ENCODE peak calls at places on chromosomes 16 and 17, in ten cellular contexts. U is kidney epithelial cell, P is brain microvascular endothelial cell, T is cardiac fibroblast, M is D721Med, B is WTC11, L is heart left ventricle, Z is SK-N-SH, K is stomach, C is glutamatergic neuron. N is an unnamed sample.

GRCh38 chr17:17890773-17891759 is 54.3 kb upstream of the SREBF1 start:
- DNase-seq in K (peak), L (no peak), T (peak), U (no peak), C (peak), Z (peak), M (peak), P (peak), B (peak), N (peak)

GRCh38 chr16:1181715-1182671 is 29.1 kb downstream of the CACNA1H start:
- DNase-seq in M (no peak), Z (no peak), U (peak), L (peak), B (no peak), C (no peak), P (peak), K (peak), T (peak), N (peak)

GRCh38 chr17:48626202-48626469 is at the start of gene HOXB9:
- DNase-seq in B (no peak), L (no peak), T (no peak), P (no peak), Z (no peak), K (no peak), U (no peak), M (no peak), C (no peak), N (no peak)

GRCh38 chr16:28977703-28978641 is 3.4 kb downstream of the SPNS1 start:
- DNase-seq in C (no peak), K (no peak), U (no peak), L (no peak), Z (no peak), M (no peak), T (no peak), B (peak), P (no peak), N (peak)

GRCh38 chr16:13055480-13055879 is 154.1 kb downstream of the SHISA9 start:
- DNase-seq in M (no peak), K (no peak), P (no peak), U (no peak), B (no peak), L (no peak), Z (no peak), T (no peak), C (no peak), N (no peak)

GRCh38 chr16:83231771-83232170 is 576.0 kb upstream of the HSBP1 start:
- DNase-seq in M (no peak), P (peak), Z (no peak), U (no peak), K (no peak), L (no peak), C (no peak), B (no peak), T (no peak), N (no peak)

GRCh38 chr16:65572156-65572555 is 450.3 kb upstream of the CDH11 start:
- DNase-seq in P (peak), K (no peak), L (no peak), Z (no peak), T (peak), U (peak), C (no peak), B (no peak), M (no peak), N (no peak)

GRCh38 chr16:84299734-84300440 is 5.2 kb downstream of the WFDC1 start:
- DNase-seq in U (no peak), T (no peak), P (no peak), Z (no peak), B (peak), L (no peak), K (no peak), M (no peak), C (no peak), N (no peak)

GRCh38 chr17:59618894-59619312 is 792 bp upstream of the CLTC start:
- DNase-seq in K (no peak), L (peak), B (no peak), P (no peak), Z (peak), M (no peak), C (no peak), U (peak), T (no peak), N (no peak)

GRCh38 chr16:88045820-88046303 is 94.6 kb downstream of the BANP start:
- DNase-seq in L (no peak), M (no peak), P (no peak), K (peak), C (no peak), T (no peak), B (no peak), U (no peak), Z (no peak), N (no peak)

GRCh38 chr17:47072881-47073280 is 93.8 kb upstream of the RPRML start:
- DNase-seq in B (no peak), L (no peak), M (no peak), Z (peak), P (no peak), U (no peak), C (peak), K (no peak), T (no peak), N (no peak)

GRCh38 chr17:76074390-76075363 is at the start of gene GALR2:
- DNase-seq in T (no peak), U (no peak), B (peak), C (peak), L (no peak), P (no peak), K (no peak), Z (peak), M (no peak), N (no peak)
- TF ChIP-seq CTCF in T (no peak), U (no peak), B (no peak), C (no peak), L (no peak), P (no peak), K (no peak), Z (no peak), M (no peak), N (no peak)

DNA sequence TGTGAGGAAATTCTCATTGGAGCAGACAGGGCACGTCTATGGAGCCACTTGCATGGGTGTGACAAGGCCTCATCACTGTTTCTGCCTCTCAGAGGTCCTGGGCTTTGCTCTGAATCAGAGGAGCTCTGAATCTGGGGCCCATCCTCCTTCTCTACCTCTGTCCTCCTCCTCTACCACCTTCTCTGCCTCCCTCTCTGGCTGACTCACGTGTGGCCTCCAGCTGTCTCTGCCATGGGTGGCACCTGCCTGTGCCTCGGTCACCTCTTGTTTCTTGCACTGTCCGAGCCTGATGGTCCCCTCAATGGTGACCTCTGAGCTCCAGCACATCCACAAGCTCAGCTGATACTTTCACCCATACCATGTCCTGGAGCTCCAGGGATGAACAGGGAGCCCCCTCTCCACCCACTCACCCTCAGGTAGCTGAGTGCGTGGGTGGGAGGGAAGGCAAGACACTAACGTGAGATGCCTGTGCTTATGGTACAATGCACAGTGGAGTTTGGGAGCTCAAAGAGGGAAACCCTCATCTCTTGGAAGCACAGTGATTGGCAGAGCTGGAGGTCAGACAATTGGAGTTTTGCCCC is 116.4 kb upstream of the CRHR1 start:
- DNase-seq in P (no peak), U (no peak), T (no peak), L (no peak), Z (no peak), B (no peak), C (no peak), M (no peak), K (no peak), N (no peak)
- TF ChIP-seq CTCF in P (no peak), U (no peak), T (no peak), L (no peak), Z (no peak), B (no peak), C (no peak), M (no peak), K (no peak), N (no peak)

GRCh38 chr16:53745753-53746258 is 41.9 kb downstream of the FTO start:
- DNase-seq in U (no peak), L (no peak), C (no peak), Z (no peak), B (no peak), M (no peak), K (no peak), T (peak), P (no peak), N (peak)
- TF ChIP-seq CTCF in U (peak), L (no peak), C (peak), Z (peak), B (no peak), M (no peak), K (no peak), T (peak), P (peak), N (no peak)

GRCh38 chr17:82267575-82268379 is 5.7 kb downstream of the CSNK1D start:
- DNase-seq in Z (peak), P (peak), B (no peak), M (no peak), C (no peak), K (peak), U (peak), L (peak), T (peak), N (peak)
- TF ChIP-seq CTCF in Z (peak), P (no peak), B (no peak), M (no peak), C (no peak), K (no peak), U (no peak), L (no peak), T (peak), N (no peak)

GRCh38 chr17:34398990-34399389 is 36.0 kb upstream of the CCL1 start:
- DNase-seq in B (no peak), Z (no peak), L (no peak), T (no peak), C (no peak), P (no peak), K (no peak), U (no peak), M (no peak), N (no peak)

GRCh38 chr17:34393401-34393800 is 30.4 kb upstream of the CCL1 start:
- DNase-seq in M (no peak), Z (peak), T (no peak), L (no peak), U (no peak), C (no peak), B (no peak), K (no peak), P (no peak), N (no peak)

GRCh38 chr17:34401165-34401564 is 38.1 kb upstream of the CCL1 start:
- DNase-seq in T (no peak), M (no peak), P (no peak), B (no peak), L (no peak), C (no peak), U (no peak), K (no peak), Z (no peak), N (no peak)

GRCh38 chr17:34400301-34400931 is 37.4 kb upstream of the CCL1 start:
- DNase-seq in C (no peak), M (no peak), B (no peak), L (no peak), T (no peak), P (no peak), K (no peak), Z (no peak), U (no peak), N (no peak)

DNA sequence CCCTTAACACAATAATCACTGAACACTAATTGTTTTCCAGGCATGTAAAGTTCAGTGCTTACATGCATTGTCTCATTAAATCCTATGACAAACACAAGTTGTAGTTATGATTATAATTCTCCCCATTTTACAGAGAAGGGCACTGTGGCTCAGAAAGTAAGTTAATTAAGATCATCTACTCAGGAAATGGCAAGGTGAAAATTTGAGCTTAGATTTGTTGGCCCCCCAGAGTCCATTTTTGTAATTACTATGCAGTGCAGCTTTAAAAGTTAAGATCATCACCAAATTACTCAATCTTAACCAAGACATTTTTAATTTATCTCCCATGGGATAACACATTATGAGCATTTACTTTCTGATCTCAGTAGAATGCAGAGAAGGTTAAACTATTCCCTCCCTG is 34.2 kb upstream of the CCL1 start:
- DNase-seq in U (no peak), M (no peak), L (no peak), C (no peak), T (no peak), B (no peak), P (no peak), Z (no peak), K (no peak), N (no peak)
- TF ChIP-seq CTCF in U (no peak), M (no peak), L (no peak), C (no peak), T (no peak), B (no peak), P (no peak), Z (no peak), K (no peak), N (no peak)

GRCh38 chr17:16449121-16449570 is 33.8 kb downstream of the TRPV2 start:
- DNase-seq in Z (no peak), T (peak), P (peak), K (no peak), B (no peak), M (no peak), L (no peak), U (no peak), C (no peak), N (no peak)

GRCh38 chr17:16456770-16457316 is 35.1 kb downstream of the LRRC75A start:
- DNase-seq in M (no peak), Z (peak), K (no peak), L (no peak), T (no peak), U (no peak), B (no peak), P (no peak), C (peak), N (no peak)

GRCh38 chr17:16450028-16450427 is 34.7 kb downstream of the TRPV2 start:
- DNase-seq in T (no peak), P (no peak), B (no peak), M (no peak), U (no peak), Z (no peak), K (no peak), C (no peak), L (no peak), N (no peak)

GRCh38 chr17:16455997-16456769 is 35.8 kb downstream of the LRRC75A start:
- DNase-seq in C (no peak), K (no peak), B (no peak), Z (no peak), M (no peak), L (no peak), T (no peak), U (no peak), P (no peak), N (no peak)

GRCh38 chr17:16453493-16453851 is 38.1 kb downstream of the TRPV2 start:
- DNase-seq in M (no peak), U (no peak), K (no peak), P (no peak), B (no peak), L (no peak), T (no peak), Z (no peak), C (no peak), N (no peak)
- TF ChIP-seq CTCF in M (no peak), U (no peak), K (no peak), P (no peak), B (no peak), L (no peak), T (no peak), Z (no peak), C (no peak), N (no peak)

GRCh38 chr16:50193594-50193993 is 40.5 kb downstream of the TENT4B start:
- DNase-seq in C (no peak), T (peak), L (no peak), U (no peak), Z (no peak), M (no peak), K (no peak), B (no peak), P (no peak), N (no peak)

GRCh38 chr16:50197582-50197981 is 44.5 kb downstream of the TENT4B start:
- DNase-seq in Z (no peak), L (no peak), K (no peak), B (no peak), U (no peak), M (no peak), T (no peak), P (no peak), C (no peak), N (no peak)

GRCh38 chr16:50195276-50195675 is 42.2 kb downstream of the TENT4B start:
- DNase-seq in U (no peak), B (no peak), P (no peak), M (no peak), C (no peak), T (peak), K (no peak), Z (no peak), L (no peak), N (no peak)

GRCh38 chr16:50196736-50197135 is 43.6 kb downstream of the TENT4B start:
- DNase-seq in B (no peak), M (no peak), P (no peak), L (no peak), K (no peak), Z (no peak), C (no peak), T (peak), U (no peak), N (no peak)

GRCh38 chr16:50195756-50196155 is 42.6 kb downstream of the TENT4B start:
- DNase-seq in B (no peak), T (peak), L (no peak), P (no peak), C (no peak), U (no peak), M (no peak), Z (no peak), K (no peak), N (no peak)
- TF ChIP-seq CTCF in B (no peak), T (no peak), L (no peak), P (no peak), C (no peak), U (no peak), M (no peak), Z (no peak), K (no peak), N (no peak)

N was measured in Calu3.